ENCODE peak calls at places on chromosomes 4 and X, in seven cellular contexts. O is CD4-positive, alpha-beta T cell; Z is T follicular helper cell; S is adipocyte; M is activated T-helper 1 cell treated with anti-CD3 and anti-CD28 coated beads, Interleukin-2, amount 50 U/mL, for 16 hours; N is psoas muscle; A is amniotic stem cell. L is an unnamed sample.

GRCh38 chr4:30948653-30949052 is 228.5 kb downstream of the PCDH7 start:
- DNase-seq in O (no peak), Z (no peak), S (peak; percentile 94), M (no peak), N (no peak), A (no peak), L (no peak)

GRCh38 chr4:70623301-70623700 is 5.2 kb upstream of the ENAM start:
- DNase-seq in O (no peak), Z (no peak), S (no peak), M (no peak), N (no peak), A (no peak), L (no peak)

GRCh38 chrX:11016728-11017127 is 94.4 kb upstream of the HCCS start:
- DNase-seq in O (no peak), Z (no peak), S (no peak), M (no peak), N (no peak), A (no peak), L (no peak)

GRCh38 chrX:71492086-71493065 is 40.5 kb upstream of the OGT start:
- DNase-seq in O (peak; percentile 27), Z (peak; percentile 10), S (peak; percentile 43), M (peak; percentile 4), N (peak; percentile 49), A (no peak), L (peak; percentile 25)

GRCh38 chr4:142091691-142092182 is 455.4 kb downstream of the IL15 start:
- DNase-seq in O (no peak), Z (no peak), S (peak; percentile 22), M (no peak), N (no peak), A (no peak), L (no peak)

GRCh38 chrX:5726246-5726645 is 502.4 kb downstream of the NLGN4X start:
- DNase-seq in O (no peak), Z (no peak), S (no peak), M (no peak), N (no peak), A (no peak), L (no peak)

GRCh38 chr4:91116861-91117260 is 989.7 kb downstream of the CCSER1 start:
- DNase-seq in O (no peak), Z (no peak), S (peak; percentile 7), M (no peak), N (no peak), A (no peak), L (no peak)

GRCh38 chr4:148004228-148004813 is 272.4 kb downstream of the ARHGAP10 start:
- DNase-seq in O (no peak), Z (no peak), S (no peak), M (no peak), N (no peak), A (no peak), L (no peak)

GRCh38 chrX:3142259-3143042 is 101.2 kb downstream of the ARSF start:
- DNase-seq in O (no peak), Z (no peak), S (no peak), M (no peak), N (no peak), A (no peak), L (no peak)

GRCh38 chr4:81069706-81070331 is 39.3 kb downstream of the BMP3 start:
- DNase-seq in O (peak; percentile 55), Z (peak; percentile 35), S (peak; percentile 95), M (no peak), N (peak; percentile 12), A (peak; percentile 58), L (peak; percentile 28)

GRCh38 chr4:120843840-120844527 is 78.5 kb downstream of the PRDM5 start:
- DNase-seq in O (no peak), Z (no peak), S (no peak), M (no peak), N (no peak), A (no peak), L (no peak)

GRCh38 chrX:47175588-47175980 is 18.0 kb upstream of the UBA1 start:
- DNase-seq in O (no peak), Z (no peak), S (no peak), M (no peak), N (no peak), A (no peak), L (no peak)

GRCh38 chr4:121353213-121353612 is 27.6 kb downstream of the QRFPR start:
- DNase-seq in O (no peak), Z (no peak), S (no peak), M (no peak), N (no peak), A (no peak), L (no peak)

GRCh38 chrX:23799469-23800065 is 16.6 kb downstream of the SAT1 start:
- DNase-seq in O (no peak), Z (no peak), S (peak; percentile 42), M (no peak), N (no peak), A (no peak), L (no peak)

GRCh38 chr4:107193989-107194388 is 157.9 kb upstream of the DKK2 start:
- DNase-seq in O (no peak), Z (no peak), S (no peak), M (no peak), N (no peak), A (no peak), L (no peak)

GRCh38 chrX:86197815-86198214 is 49.6 kb downstream of the DACH2 start:
- DNase-seq in O (no peak), Z (no peak), S (no peak), M (no peak), N (no peak), A (no peak), L (no peak)

GRCh38 chrX:18676050-18676449 is 4.1 kb upstream of the RS1 start:
- DNase-seq in O (no peak), Z (no peak), S (no peak), M (no peak), N (no peak), A (no peak), L (no peak)

GRCh38 chr4:159018062-159018629 is 84.7 kb upstream of the RAPGEF2 start:
- DNase-seq in O (no peak), Z (no peak), S (no peak), M (no peak), N (no peak), A (no peak), L (no peak)

GRCh38 chr4:12458621-12459020 is 1025.5 kb downstream of the RAB28 start:
- DNase-seq in O (no peak), Z (no peak), S (no peak), M (no peak), N (no peak), A (no peak), L (no peak)

GRCh38 chrX:132209527-132209926 is 9.7 kb downstream of the RAP2C start:
- DNase-seq in O (no peak), Z (no peak), S (peak; percentile 69), M (no peak), N (no peak), A (no peak), L (no peak)

GRCh38 chrX:149527705-149528104 is 13.1 kb upstream of the EOLA1 start:
- DNase-seq in O (no peak), Z (no peak), S (peak; percentile 52), M (no peak), N (no peak), A (no peak), L (no peak)

GRCh38 chr4:180105362-180105761 is 2137.8 kb upstream of the TENM3 start:
- DNase-seq in O (no peak), Z (no peak), S (no peak), M (no peak), N (no peak), A (no peak), L (no peak)

GRCh38 chr4:139177888-139178609 is 1.0 kb upstream of the ELF2 start:
- DNase-seq in O (peak; percentile 93), Z (peak; percentile 85), S (peak; percentile 99), M (peak; percentile 73), N (peak; percentile 96), A (peak; percentile 94), L (peak; percentile 87)

GRCh38 chr4:76982638-76983579 is 33.4 kb downstream of the SEPTIN11 start:
- DNase-seq in O (no peak), Z (no peak), S (peak; percentile 54), M (no peak), N (no peak), A (no peak), L (no peak)

GRCh38 chr4:5125326-5125725 is 74.0 kb downstream of the STK32B start:
- DNase-seq in O (no peak), Z (no peak), S (no peak), M (no peak), N (no peak), A (no peak), L (no peak)

GRCh38 chrX:38221391-38221929 is 789 bp upstream of the SRPX start:
- DNase-seq in O (no peak), Z (no peak), S (no peak), M (no peak), N (no peak), A (no peak), L (no peak)

GRCh38 chrX:11380187-11380586 is 87.0 kb downstream of the AMELX start:
- DNase-seq in O (no peak), Z (no peak), S (no peak), M (no peak), N (no peak), A (no peak), L (no peak)

GRCh38 chr4:167989815-167990214 is 102.5 kb upstream of the ANXA10 start:
- DNase-seq in O (no peak), Z (no peak), S (peak; percentile 1), M (no peak), N (no peak), A (no peak), L (no peak)

GRCh38 chr4:165133150-165133549 is 20.5 kb upstream of the TMEM192 start:
- DNase-seq in O (no peak), Z (no peak), S (no peak), M (no peak), N (no peak), A (no peak), L (no peak)

GRCh38 chr4:164536829-164537228 is 217.1 kb upstream of the SMIM31 start:
- DNase-seq in O (no peak), Z (no peak), S (peak; percentile 12), M (no peak), N (peak; percentile 21), A (no peak), L (no peak)

GRCh38 chr4:3829211-3829953 is 63.2 kb downstream of the ADRA2C start:
- DNase-seq in O (no peak), Z (no peak), S (no peak), M (no peak), N (no peak), A (no peak), L (no peak)

GRCh38 chr4:119135721-119136121 is at the start of gene MYOZ2:
- DNase-seq in O (no peak), Z (no peak), S (peak; percentile 24), M (no peak), N (no peak), A (no peak), L (no peak)

GRCh38 chr4:182201871-182202270 is 41.3 kb upstream of the TENM3 start:
- DNase-seq in O (no peak), Z (no peak), S (no peak), M (no peak), N (no peak), A (no peak), L (no peak)

GRCh38 chr4:24932831-24933230 is 20.0 kb upstream of the CCDC149 start:
- DNase-seq in O (no peak), Z (no peak), S (no peak), M (no peak), N (no peak), A (no peak), L (no peak)

GRCh38 chr4:7112656-7113055 is 44.8 kb upstream of the GRPEL1 start:
- DNase-seq in O (no peak), Z (no peak), S (no peak), M (no peak), N (no peak), A (no peak), L (no peak)

GRCh38 chr4:74095886-74096264 is 3.1 kb downstream of the CXCL2 start:
- DNase-seq in O (no peak), Z (no peak), S (no peak), M (no peak), N (no peak), A (no peak), L (no peak)

GRCh38 chr4:47839259-47839658 is 1.4 kb upstream of the CORIN start:
- DNase-seq in O (no peak), Z (no peak), S (peak; percentile 63), M (no peak), N (no peak), A (no peak), L (no peak)

GRCh38 chr4:121514443-121514842 is 133.6 kb upstream of the QRFPR start:
- DNase-seq in O (no peak), Z (no peak), S (no peak), M (no peak), N (no peak), A (no peak), L (no peak)

L was measured in T-helper 9 cell.